ENCODE peak calls at places on chromosome 14, in eight cellular contexts. One of them, this sample, is unnamed.

GRCh38 chr14:72169521-72169920 is 237.3 kb downstream of the RGS6 start:
- DNase-seq in myocyte: no peak
- DNase-seq in SHP77 treated with DMSO at 0.1 percent for 48 hours: no peak
- DNase-seq in NCI-H510A treated with DMSO at 0.1 percent for 48 hours: no peak
- DNase-seq in Right ventricle myocardium superior: no peak
- DNase-seq in EL: peak
- DNase-seq in AG09319: no peak
- DNase-seq in cardiac fibroblast: peak
- DNase-seq in this sample: no peak

GRCh38 chr14:93018401-93018800 is 95.5 kb downstream of the CHGA start:
- DNase-seq in SHP77 treated with DMSO at 0.1 percent for 48 hours: no peak
- DNase-seq in Right ventricle myocardium superior: no peak
- DNase-seq in NCI-H510A treated with DMSO at 0.1 percent for 48 hours: no peak
- DNase-seq in AG09319: no peak
- DNase-seq in EL: no peak
- DNase-seq in cardiac fibroblast: peak
- DNase-seq in myocyte: no peak
- DNase-seq in this sample: no peak

GRCh38 chr14:68580676-68581075 is 212.2 kb downstream of the ZFP36L1 start:
- DNase-seq in NCI-H510A treated with DMSO at 0.1 percent for 48 hours: no peak
- DNase-seq in cardiac fibroblast: no peak
- DNase-seq in SHP77 treated with DMSO at 0.1 percent for 48 hours: no peak
- DNase-seq in AG09319: no peak
- DNase-seq in EL: no peak
- DNase-seq in Right ventricle myocardium superior: no peak
- DNase-seq in myocyte: peak
- DNase-seq in this sample: no peak

GRCh38 chr14:94322648-94323570 is at the start of gene SERPINA6:
- DNase-seq in myocyte: peak
- DNase-seq in SHP77 treated with DMSO at 0.1 percent for 48 hours: no peak
- DNase-seq in AG09319: no peak
- DNase-seq in EL: peak
- DNase-seq in Right ventricle myocardium superior: no peak
- DNase-seq in NCI-H510A treated with DMSO at 0.1 percent for 48 hours: no peak
- DNase-seq in cardiac fibroblast: peak
- DNase-seq in this sample: no peak

GRCh38 chr14:59022144-59022543 is 166.3 kb upstream of the DAAM1 start:
- DNase-seq in SHP77 treated with DMSO at 0.1 percent for 48 hours: no peak
- DNase-seq in AG09319: no peak
- DNase-seq in cardiac fibroblast: peak
- DNase-seq in NCI-H510A treated with DMSO at 0.1 percent for 48 hours: no peak
- DNase-seq in EL: no peak
- DNase-seq in myocyte: peak
- DNase-seq in Right ventricle myocardium superior: no peak
- DNase-seq in this sample: no peak

GRCh38 chr14:32366995-32367394 is 37.9 kb downstream of the AKAP6 start:
- DNase-seq in cardiac fibroblast: peak
- DNase-seq in EL: no peak
- DNase-seq in NCI-H510A treated with DMSO at 0.1 percent for 48 hours: peak
- DNase-seq in Right ventricle myocardium superior: no peak
- DNase-seq in myocyte: peak
- DNase-seq in AG09319: no peak
- DNase-seq in SHP77 treated with DMSO at 0.1 percent for 48 hours: no peak
- DNase-seq in this sample: peak

GRCh38 chr14:72049462-72049861 is 117.2 kb downstream of the RGS6 start:
- DNase-seq in Right ventricle myocardium superior: no peak
- DNase-seq in SHP77 treated with DMSO at 0.1 percent for 48 hours: no peak
- DNase-seq in NCI-H510A treated with DMSO at 0.1 percent for 48 hours: peak
- DNase-seq in EL: no peak
- DNase-seq in AG09319: no peak
- DNase-seq in myocyte: no peak
- DNase-seq in cardiac fibroblast: no peak
- DNase-seq in this sample: no peak

GRCh38 chr14:96104469-96105057 is 65.4 kb downstream of the C14orf132 start:
- DNase-seq in AG09319: peak
- DNase-seq in EL: peak
- DNase-seq in Right ventricle myocardium superior: peak
- DNase-seq in myocyte: peak
- DNase-seq in SHP77 treated with DMSO at 0.1 percent for 48 hours: peak
- DNase-seq in NCI-H510A treated with DMSO at 0.1 percent for 48 hours: peak
- DNase-seq in cardiac fibroblast: peak
- DNase-seq in this sample: no peak

GRCh38 chr14:90828642-90829487 is 12.6 kb upstream of the TTC7B start:
- DNase-seq in myocyte: no peak
- DNase-seq in EL: no peak
- DNase-seq in cardiac fibroblast: no peak
- DNase-seq in SHP77 treated with DMSO at 0.1 percent for 48 hours: no peak
- DNase-seq in AG09319: no peak
- DNase-seq in Right ventricle myocardium superior: no peak
- DNase-seq in NCI-H510A treated with DMSO at 0.1 percent for 48 hours: no peak
- DNase-seq in this sample: no peak

GRCh38 chr14:34931206-34931605 is 51.6 kb upstream of the SRP54 start:
- DNase-seq in cardiac fibroblast: peak
- DNase-seq in Right ventricle myocardium superior: no peak
- DNase-seq in NCI-H510A treated with DMSO at 0.1 percent for 48 hours: no peak
- DNase-seq in myocyte: peak
- DNase-seq in EL: no peak
- DNase-seq in AG09319: no peak
- DNase-seq in SHP77 treated with DMSO at 0.1 percent for 48 hours: no peak
- DNase-seq in this sample: no peak

GRCh38 chr14:22648506-22648905 is 4.4 kb upstream of the OR6J1 start:
- DNase-seq in AG09319: no peak
- DNase-seq in SHP77 treated with DMSO at 0.1 percent for 48 hours: no peak
- DNase-seq in NCI-H510A treated with DMSO at 0.1 percent for 48 hours: no peak
- DNase-seq in cardiac fibroblast: peak
- DNase-seq in Right ventricle myocardium superior: no peak
- DNase-seq in EL: no peak
- DNase-seq in myocyte: no peak
- DNase-seq in this sample: no peak

GRCh38 chr14:50943261-50943942 is 881 bp downstream of the PYGL start:
- DNase-seq in NCI-H510A treated with DMSO at 0.1 percent for 48 hours: peak
- DNase-seq in Right ventricle myocardium superior: peak
- DNase-seq in cardiac fibroblast: peak
- DNase-seq in myocyte: peak
- DNase-seq in EL: peak
- DNase-seq in SHP77 treated with DMSO at 0.1 percent for 48 hours: no peak
- DNase-seq in AG09319: no peak
- DNase-seq in this sample: no peak

GRCh38 chr14:104373055-104373854 is 206.3 kb upstream of the C14orf180 start:
- DNase-seq in Right ventricle myocardium superior: peak
- DNase-seq in cardiac fibroblast: no peak
- DNase-seq in myocyte: no peak
- DNase-seq in SHP77 treated with DMSO at 0.1 percent for 48 hours: no peak
- DNase-seq in NCI-H510A treated with DMSO at 0.1 percent for 48 hours: peak
- DNase-seq in EL: no peak
- DNase-seq in AG09319: no peak
- DNase-seq in this sample: no peak

GRCh38 chr14:23653046-23653445 is 16.9 kb downstream of the DHRS2 start:
- DNase-seq in Right ventricle myocardium superior: no peak
- DNase-seq in cardiac fibroblast: no peak
- DNase-seq in AG09319: no peak
- DNase-seq in NCI-H510A treated with DMSO at 0.1 percent for 48 hours: no peak
- DNase-seq in EL: peak
- DNase-seq in SHP77 treated with DMSO at 0.1 percent for 48 hours: no peak
- DNase-seq in myocyte: no peak
- DNase-seq in this sample: no peak

GRCh38 chr14:52919971-52920370 is 30.9 kb downstream of the FERMT2 start:
- DNase-seq in EL: peak
- DNase-seq in myocyte: no peak
- DNase-seq in AG09319: no peak
- DNase-seq in SHP77 treated with DMSO at 0.1 percent for 48 hours: no peak
- DNase-seq in cardiac fibroblast: no peak
- DNase-seq in NCI-H510A treated with DMSO at 0.1 percent for 48 hours: no peak
- DNase-seq in Right ventricle myocardium superior: no peak
- DNase-seq in this sample: no peak

GRCh38 chr14:41925409-41925808 is 318.7 kb downstream of the LRFN5 start:
- DNase-seq in AG09319: no peak
- DNase-seq in Right ventricle myocardium superior: no peak
- DNase-seq in EL: no peak
- DNase-seq in cardiac fibroblast: peak
- DNase-seq in NCI-H510A treated with DMSO at 0.1 percent for 48 hours: peak
- DNase-seq in myocyte: no peak
- DNase-seq in SHP77 treated with DMSO at 0.1 percent for 48 hours: no peak
- DNase-seq in this sample: no peak

GRCh38 chr14:51576112-51576420 is 75.6 kb upstream of the FRMD6 start:
- DNase-seq in Right ventricle myocardium superior: no peak
- DNase-seq in EL: peak
- DNase-seq in NCI-H510A treated with DMSO at 0.1 percent for 48 hours: no peak
- DNase-seq in AG09319: no peak
- DNase-seq in SHP77 treated with DMSO at 0.1 percent for 48 hours: no peak
- DNase-seq in myocyte: no peak
- DNase-seq in cardiac fibroblast: peak
- DNase-seq in this sample: no peak

GRCh38 chr14:64800000-64800399 is 79.7 kb downstream of the SPTB start:
- DNase-seq in SHP77 treated with DMSO at 0.1 percent for 48 hours: no peak
- DNase-seq in myocyte: peak
- DNase-seq in NCI-H510A treated with DMSO at 0.1 percent for 48 hours: peak
- DNase-seq in cardiac fibroblast: peak
- DNase-seq in EL: peak
- DNase-seq in Right ventricle myocardium superior: peak
- DNase-seq in AG09319: no peak
- DNase-seq in this sample: no peak

GRCh38 chr14:22926316-22926715 is 2.9 kb downstream of the PRMT5 start:
- DNase-seq in AG09319: no peak
- DNase-seq in NCI-H510A treated with DMSO at 0.1 percent for 48 hours: no peak
- DNase-seq in Right ventricle myocardium superior: no peak
- DNase-seq in EL: peak
- DNase-seq in SHP77 treated with DMSO at 0.1 percent for 48 hours: no peak
- DNase-seq in myocyte: peak
- DNase-seq in cardiac fibroblast: peak
- DNase-seq in this sample: no peak

GRCh38 chr14:96246535-96246839 is 9.5 kb upstream of the BDKRB1 start:
- DNase-seq in SHP77 treated with DMSO at 0.1 percent for 48 hours: no peak
- DNase-seq in Right ventricle myocardium superior: no peak
- DNase-seq in EL: peak
- DNase-seq in NCI-H510A treated with DMSO at 0.1 percent for 48 hours: no peak
- DNase-seq in myocyte: peak
- DNase-seq in cardiac fibroblast: peak
- DNase-seq in AG09319: peak
- DNase-seq in this sample: no peak

GRCh38 chr14:93804654-93805053 is 16.4 kb upstream of the PRIMA1 start:
- DNase-seq in myocyte: no peak
- DNase-seq in EL: no peak
- DNase-seq in SHP77 treated with DMSO at 0.1 percent for 48 hours: no peak
- DNase-seq in Right ventricle myocardium superior: no peak
- DNase-seq in AG09319: no peak
- DNase-seq in cardiac fibroblast: no peak
- DNase-seq in NCI-H510A treated with DMSO at 0.1 percent for 48 hours: no peak
- DNase-seq in this sample: no peak

GRCh38 chr14:90060965-90061848 is 587 bp upstream of the KCNK13 start:
- DNase-seq in EL: no peak
- DNase-seq in AG09319: no peak
- DNase-seq in myocyte: no peak
- DNase-seq in NCI-H510A treated with DMSO at 0.1 percent for 48 hours: no peak
- DNase-seq in Right ventricle myocardium superior: peak
- DNase-seq in cardiac fibroblast: no peak
- DNase-seq in SHP77 treated with DMSO at 0.1 percent for 48 hours: no peak
- DNase-seq in this sample: no peak

GRCh38 chr14:101887219-101887618 is 77.2 kb upstream of the DYNC1H1 start:
- DNase-seq in NCI-H510A treated with DMSO at 0.1 percent for 48 hours: no peak
- DNase-seq in cardiac fibroblast: no peak
- DNase-seq in EL: no peak
- DNase-seq in AG09319: no peak
- DNase-seq in myocyte: no peak
- DNase-seq in SHP77 treated with DMSO at 0.1 percent for 48 hours: no peak
- DNase-seq in Right ventricle myocardium superior: no peak
- DNase-seq in this sample: no peak

GRCh38 chr14:28987516-28987915 is 220.9 kb downstream of the FOXG1 start:
- DNase-seq in SHP77 treated with DMSO at 0.1 percent for 48 hours: no peak
- DNase-seq in Right ventricle myocardium superior: no peak
- DNase-seq in myocyte: no peak
- DNase-seq in AG09319: no peak
- DNase-seq in EL: peak
- DNase-seq in cardiac fibroblast: peak
- DNase-seq in NCI-H510A treated with DMSO at 0.1 percent for 48 hours: no peak
- DNase-seq in this sample: no peak

GRCh38 chr14:100317897-100318808 is 5.0 kb upstream of the SLC25A47 start:
- DNase-seq in SHP77 treated with DMSO at 0.1 percent for 48 hours: no peak
- DNase-seq in EL: peak
- DNase-seq in AG09319: peak
- DNase-seq in cardiac fibroblast: peak
- DNase-seq in Right ventricle myocardium superior: peak
- DNase-seq in myocyte: no peak
- DNase-seq in NCI-H510A treated with DMSO at 0.1 percent for 48 hours: no peak
- DNase-seq in this sample: no peak

GRCh38 chr14:100538566-100539318 is 48.5 kb downstream of the BEGAIN start:
- DNase-seq in SHP77 treated with DMSO at 0.1 percent for 48 hours: no peak
- DNase-seq in NCI-H510A treated with DMSO at 0.1 percent for 48 hours: no peak
- DNase-seq in myocyte: no peak
- DNase-seq in cardiac fibroblast: no peak
- DNase-seq in EL: no peak
- DNase-seq in Right ventricle myocardium superior: peak
- DNase-seq in AG09319: no peak
- DNase-seq in this sample: no peak

GRCh38 chr14:70188608-70189540 is at the start of gene SLC8A3:
- DNase-seq in cardiac fibroblast: peak
- DNase-seq in NCI-H510A treated with DMSO at 0.1 percent for 48 hours: peak
- DNase-seq in EL: peak
- DNase-seq in AG09319: peak
- DNase-seq in myocyte: peak
- DNase-seq in SHP77 treated with DMSO at 0.1 percent for 48 hours: no peak
- DNase-seq in Right ventricle myocardium superior: peak
- DNase-seq in this sample: no peak

GRCh38 chr14:100341301-100342031 is 18.3 kb downstream of the SLC25A47 start:
- DNase-seq in EL: peak
- DNase-seq in SHP77 treated with DMSO at 0.1 percent for 48 hours: no peak
- DNase-seq in myocyte: peak
- DNase-seq in NCI-H510A treated with DMSO at 0.1 percent for 48 hours: peak
- DNase-seq in cardiac fibroblast: peak
- DNase-seq in AG09319: peak
- DNase-seq in Right ventricle myocardium superior: no peak
- DNase-seq in this sample: no peak

GRCh38 chr14:104138098-104138890 is at the start of gene KIF26A:
- DNase-seq in EL: no peak
- DNase-seq in cardiac fibroblast: no peak
- DNase-seq in myocyte: no peak
- DNase-seq in Right ventricle myocardium superior: peak
- DNase-seq in NCI-H510A treated with DMSO at 0.1 percent for 48 hours: peak
- DNase-seq in SHP77 treated with DMSO at 0.1 percent for 48 hours: peak
- DNase-seq in AG09319: no peak
- DNase-seq in this sample: no peak